ENCODE peak calls at places on chromosome 3, in ten cellular contexts. X is AG04450; H is lower lobe of right lung; Q is GM12864; D is GM10248; W is left ventricle myocardium inferior; M is sigmoid colon; P is osteocyte; N is right lobe of liver; T is CD4-positive, alpha-beta T cell. J is an unnamed sample.

GRCh38 chr3:194084284-194084683 is 51.7 kb upstream of the HES1 start:
- DNase-seq in N (peak), X (no peak), P (no peak), T (no peak), H (no peak), Q (no peak), W (no peak), M (no peak), D (peak), J (no peak)

GRCh38 chr3:71225285-71225684 is 358.2 kb downstream of the FOXP1 start:
- DNase-seq in H (no peak), N (no peak), D (no peak), M (no peak), W (no peak), X (no peak), Q (no peak), P (no peak), T (no peak), J (no peak)

GRCh38 chr3:17747890-17748247 is 5.4 kb upstream of the TBC1D5 start:
- DNase-seq in X (no peak), M (no peak), D (no peak), T (no peak), N (no peak), P (no peak), W (no peak), Q (no peak), H (no peak), J (no peak)

GRCh38 chr3:115685097-115685496 is 61.8 kb downstream of the GAP43 start:
- DNase-seq in T (no peak), X (no peak), H (no peak), M (no peak), W (no peak), P (no peak), D (peak), Q (no peak), N (no peak), J (no peak)

GRCh38 chr3:64763980-64764379 is 76.2 kb upstream of the ADAMTS9 start:
- DNase-seq in D (no peak), T (no peak), X (no peak), H (no peak), Q (no peak), W (no peak), N (no peak), M (no peak), P (no peak), J (no peak)

GRCh38 chr3:140922634-140923033 is 19.0 kb upstream of the SLC25A36 start:
- DNase-seq in P (no peak), X (no peak), H (no peak), W (no peak), M (no peak), N (no peak), T (no peak), Q (no peak), D (peak), J (no peak)

GRCh38 chr3:124601189-124601588 is 129.1 kb upstream of the UMPS start:
- DNase-seq in X (no peak), T (no peak), P (no peak), M (no peak), N (no peak), Q (no peak), H (no peak), D (no peak), W (no peak), J (no peak)

GRCh38 chr3:166362698-166363097 is 525.5 kb upstream of the BCHE start:
- DNase-seq in Q (no peak), H (no peak), M (no peak), W (no peak), T (no peak), X (no peak), D (no peak), N (no peak), P (no peak), J (no peak)

GRCh38 chr3:25169146-25169545 is 258.9 kb upstream of the RARB start:
- DNase-seq in T (no peak), P (no peak), H (no peak), M (no peak), X (no peak), D (no peak), W (no peak), Q (no peak), N (no peak), J (no peak)

GRCh38 chr3:125437631-125438435 is 62.7 kb upstream of the ZNF148 start:
- DNase-seq in W (peak), T (peak), X (no peak), M (peak), N (peak), Q (no peak), P (peak), H (peak), D (peak), J (peak)

GRCh38 chr3:72135636-72136035 is 350.7 kb upstream of the PROK2 start:
- DNase-seq in D (no peak), T (no peak), M (no peak), H (no peak), N (no peak), W (no peak), X (no peak), P (no peak), Q (no peak), J (no peak)

GRCh38 chr3:111712294-111713180 is 117.4 kb upstream of the ZBED2 start:
- DNase-seq in T (peak), Q (no peak), M (peak), W (no peak), H (no peak), N (no peak), P (no peak), D (no peak), X (no peak), J (no peak)

GRCh38 chr3:59052803-59053411 is 3.1 kb upstream of the CFAP20DC start:
- DNase-seq in P (no peak), M (no peak), N (peak), D (peak), W (no peak), H (no peak), T (no peak), Q (no peak), X (peak), J (no peak)

GRCh38 chr3:124964432-124964831 is 29.9 kb upstream of the MUC13 start:
- DNase-seq in H (no peak), N (no peak), P (no peak), T (no peak), Q (no peak), D (no peak), M (no peak), X (peak), W (no peak), J (no peak)

GRCh38 chr3:166190360-166190759 is 353.1 kb upstream of the BCHE start:
- DNase-seq in W (no peak), N (no peak), P (no peak), D (no peak), Q (no peak), M (no peak), T (no peak), H (no peak), X (peak), J (no peak)

GRCh38 chr3:142981901-142982773 is 18.7 kb upstream of the PAQR9 start:
- DNase-seq in X (no peak), M (no peak), Q (no peak), D (no peak), W (no peak), T (no peak), N (no peak), P (no peak), H (no peak), J (no peak)

GRCh38 chr3:141235661-141236171 is 4.1 kb downstream of the PXYLP1 start:
- DNase-seq in P (peak), X (no peak), M (no peak), Q (no peak), W (no peak), N (peak), T (no peak), D (no peak), H (no peak), J (no peak)

GRCh38 chr3:138051946-138052802 is 42.2 kb downstream of the CLDN18 start:
- DNase-seq in M (no peak), N (no peak), Q (no peak), W (peak), T (no peak), D (peak), X (peak), H (peak), P (no peak), J (no peak)

GRCh38 chr3:52054689-52055511 is 1.5 kb downstream of the DUSP7 start:
- DNase-seq in T (no peak), P (no peak), X (no peak), D (no peak), W (no peak), Q (no peak), M (no peak), H (no peak), N (no peak), J (no peak)

GRCh38 chr3:126128504-126129407 is 44.8 kb upstream of the SLC41A3 start:
- DNase-seq in P (peak), T (no peak), N (peak), H (peak), W (peak), Q (no peak), M (peak), D (no peak), X (no peak), J (no peak)

GRCh38 chr3:119149484-119149883 is 3.5 kb downstream of the TEX55 start:
- DNase-seq in X (peak), H (no peak), D (no peak), W (no peak), N (no peak), Q (no peak), T (no peak), P (no peak), M (no peak), J (no peak)

GRCh38 chr3:129758921-129759320 is 134.6 kb downstream of the TMCC1 start:
- DNase-seq in N (no peak), Q (no peak), W (no peak), P (no peak), X (no peak), T (no peak), H (no peak), D (no peak), M (no peak), J (no peak)

GRCh38 chr3:156014456-156014855 is 105.9 kb upstream of the KCNAB1 start:
- DNase-seq in D (no peak), M (no peak), H (no peak), P (no peak), N (no peak), Q (no peak), W (no peak), X (no peak), T (no peak), J (no peak)

GRCh38 chr3:157353657-157354056 is 83.0 kb upstream of the PTX3 start:
- DNase-seq in T (no peak), M (no peak), P (no peak), Q (no peak), D (no peak), N (no peak), H (no peak), W (no peak), X (no peak), J (no peak)

GRCh38 chr3:152400912-152401311 is 132.2 kb downstream of the MBNL1 start:
- DNase-seq in M (no peak), W (no peak), T (no peak), D (no peak), Q (no peak), H (no peak), N (no peak), P (no peak), X (peak), J (no peak)

GRCh38 chr3:189393598-189393997 is 221.8 kb downstream of the TPRG1 start:
- DNase-seq in D (no peak), Q (no peak), H (no peak), T (no peak), X (no peak), M (no peak), N (no peak), W (no peak), P (no peak), J (no peak)

GRCh38 chr3:7581831-7582230 is 720.9 kb downstream of the GRM7 start:
- DNase-seq in X (no peak), M (no peak), W (no peak), T (no peak), P (no peak), H (no peak), Q (no peak), D (no peak), N (no peak), J (no peak)

GRCh38 chr3:69719292-69719691 is 20.0 kb upstream of the MITF start:
- DNase-seq in P (no peak), X (no peak), T (no peak), Q (no peak), M (no peak), D (no peak), N (no peak), H (no peak), W (no peak), J (no peak)

DNA sequence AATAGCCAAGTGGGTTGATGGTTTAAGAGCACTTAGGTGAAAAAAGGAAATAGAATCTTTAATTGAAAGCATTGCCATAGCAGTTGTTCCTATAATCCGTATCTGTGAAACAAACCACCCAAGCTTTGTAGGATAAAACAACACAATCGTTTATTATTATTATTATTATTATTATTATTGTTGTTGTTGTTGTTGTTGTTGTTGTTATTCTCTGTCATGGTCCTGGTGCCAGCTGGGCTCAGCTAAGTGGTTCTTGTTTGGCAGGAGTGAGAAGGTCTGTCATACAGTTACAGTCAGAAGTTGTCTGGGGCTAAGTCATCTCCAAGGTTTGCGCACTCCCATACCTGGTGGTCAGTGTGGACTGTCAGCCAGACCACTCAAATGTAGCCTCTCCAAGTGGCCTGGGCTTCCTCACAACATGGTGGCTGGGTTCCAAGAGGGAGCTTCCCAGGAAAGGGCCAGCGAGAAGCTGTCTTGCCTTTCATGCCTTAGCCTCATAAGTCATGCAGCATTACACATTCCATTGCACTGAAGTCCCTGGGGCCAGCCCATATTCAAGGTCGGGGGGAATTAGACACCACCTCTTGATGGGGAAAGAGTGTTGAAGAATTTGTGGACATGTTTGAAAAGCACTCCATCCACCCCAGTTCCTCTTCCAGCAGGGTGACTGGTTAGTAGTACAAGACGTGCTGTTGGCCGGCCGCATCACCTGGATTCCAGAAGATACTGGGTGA is 54.3 kb upstream of the FGD5 start:
- DNase-seq in H (no peak), Q (no peak), T (no peak), X (no peak), D (no peak), N (no peak), P (peak), M (no peak), W (no peak), J (no peak)
- TF ChIP-seq CTCF in H (no peak), Q (no peak), T (no peak), X (no peak), D (no peak), N (no peak), P (no peak), M (no peak), W (no peak), J (no peak)

DNA sequence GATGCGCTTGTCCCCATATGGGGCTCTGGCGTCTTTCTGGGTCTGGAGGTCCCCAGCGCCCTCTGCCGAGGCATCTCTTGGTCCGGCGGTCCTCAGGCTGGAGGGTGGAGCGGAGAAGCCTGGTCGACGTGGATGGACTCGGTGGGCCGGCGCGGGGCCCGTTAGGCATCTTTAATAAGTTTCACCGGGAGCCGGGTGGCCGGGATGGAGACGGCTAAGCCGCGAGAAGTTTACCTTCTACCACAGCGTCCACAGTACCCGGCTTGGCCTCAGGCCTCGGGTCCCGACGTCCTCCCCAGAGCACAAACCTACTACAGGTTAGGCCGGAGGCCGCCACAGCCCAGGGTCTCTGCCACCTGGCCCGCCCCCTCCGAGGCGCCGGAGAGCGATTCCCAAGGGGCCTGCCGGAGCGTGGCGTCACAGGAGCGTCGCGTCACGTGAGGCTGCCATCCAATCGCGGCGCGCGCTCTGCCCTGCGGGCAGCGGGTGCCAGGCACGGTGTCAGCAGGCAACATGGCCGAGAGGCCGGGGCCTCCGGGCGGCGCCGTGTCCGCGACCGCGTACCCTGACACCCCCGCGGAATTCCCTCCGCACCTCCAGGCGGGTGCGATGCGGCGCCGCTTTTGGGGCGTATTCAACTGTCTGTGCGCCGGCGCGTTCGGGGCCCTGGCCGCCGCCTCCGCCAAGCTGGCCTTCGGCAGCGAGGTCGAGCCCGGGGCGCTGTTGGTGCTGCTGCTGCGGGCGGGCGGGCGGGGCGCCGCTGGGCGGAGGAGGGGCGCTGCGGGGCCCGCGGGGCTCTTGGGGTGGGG is at the start of gene TMEM42:
- DNase-seq in M (peak), T (peak), P (peak), N (peak), W (peak), D (peak), H (peak), Q (peak), X (peak), J (peak)
- TF ChIP-seq CTCF in M (no peak), T (no peak), P (peak), N (no peak), W (peak), D (peak), H (peak), Q (peak), X (peak), J (no peak)

GRCh38 chr3:133168025-133168401 is 129.8 kb downstream of the TMEM108 start:
- DNase-seq in W (no peak), M (no peak), T (no peak), X (no peak), H (no peak), D (no peak), N (no peak), Q (no peak), P (no peak), J (no peak)
- TF ChIP-seq CTCF in W (no peak), M (no peak), T (no peak), X (peak), H (no peak), D (no peak), N (no peak), Q (no peak), P (no peak), J (no peak)

GRCh38 chr3:57434041-57434440 is 110.1 kb downstream of the DNAH12 start:
- DNase-seq in N (no peak), Q (no peak), P (no peak), X (no peak), D (no peak), M (no peak), W (no peak), H (no peak), T (no peak), J (no peak)
- TF ChIP-seq CTCF in N (peak), Q (peak), P (peak), X (peak), D (no peak), M (no peak), W (peak), H (peak), T (peak), J (peak)

DNA sequence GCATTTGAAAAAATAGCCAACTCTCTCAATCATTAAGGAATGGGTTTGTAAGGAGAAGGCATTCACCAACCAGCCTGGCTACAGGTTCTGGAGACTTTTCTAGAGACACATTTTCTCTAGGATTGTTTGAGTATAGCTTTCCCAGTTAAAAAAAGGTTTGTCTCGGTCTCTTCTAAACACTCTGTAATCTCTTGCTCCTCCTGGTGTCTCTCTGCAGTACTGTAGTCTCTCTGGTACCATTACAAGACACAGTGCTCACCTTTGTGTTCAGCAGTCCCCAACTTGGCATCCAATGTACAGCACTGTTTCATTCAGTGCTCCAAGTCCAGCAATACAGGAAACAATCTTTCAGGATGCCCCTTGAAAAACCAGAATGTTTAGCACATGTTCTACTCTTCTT is 534.4 kb downstream of the ZNF385D start:
- DNase-seq in H (no peak), P (no peak), D (no peak), Q (no peak), N (no peak), W (no peak), X (no peak), M (no peak), T (no peak), J (no peak)
- TF ChIP-seq CTCF in H (peak), P (peak), D (no peak), Q (no peak), N (peak), W (peak), X (peak), M (no peak), T (no peak), J (no peak)

DNA sequence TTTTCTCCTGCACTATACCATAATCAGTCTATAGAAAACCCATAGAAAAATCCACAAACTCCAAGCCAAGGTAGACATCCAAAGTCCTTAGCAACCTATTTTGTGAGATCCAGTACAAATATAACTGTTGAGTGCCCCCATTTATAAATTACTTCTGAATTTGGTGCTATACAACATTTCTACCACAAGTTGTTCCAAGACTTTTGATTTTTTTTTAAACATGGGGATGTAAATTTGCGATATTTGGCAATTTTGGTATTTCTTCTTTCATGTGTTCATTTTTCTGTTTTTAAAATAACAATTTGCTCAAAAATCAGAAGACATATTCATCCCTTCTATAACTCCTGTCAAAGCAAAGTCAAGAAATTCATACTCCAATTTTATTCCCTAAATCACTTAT is 763.8 kb downstream of the ROBO1 start:
- DNase-seq in H (no peak), W (no peak), D (no peak), M (no peak), X (no peak), N (no peak), Q (no peak), P (no peak), T (no peak), J (no peak)
- TF ChIP-seq CTCF in H (no peak), W (no peak), D (no peak), M (no peak), X (peak), N (no peak), Q (no peak), P (no peak), T (no peak), J (peak)

DNA sequence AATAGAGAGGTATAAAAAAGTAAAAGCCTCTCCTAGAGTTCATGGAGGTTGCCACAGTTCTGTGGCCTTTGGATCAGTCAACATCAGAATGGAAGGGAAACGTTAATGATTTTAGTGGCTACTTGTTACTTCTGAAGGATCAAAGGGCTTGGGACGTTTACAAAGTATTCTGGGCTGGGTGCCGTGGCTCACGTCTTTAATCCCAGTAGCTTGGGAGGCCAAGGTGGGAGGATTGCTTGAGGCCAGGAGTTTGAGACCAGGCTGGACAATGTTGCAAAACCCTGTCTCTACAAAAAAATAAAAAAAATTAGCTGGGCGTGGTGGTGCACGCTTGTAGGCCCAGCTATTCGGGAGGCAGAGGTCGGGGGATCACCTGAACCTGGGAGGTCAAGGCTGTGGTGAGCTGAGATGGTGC is 44.6 kb downstream of the FNDC3B start:
- DNase-seq in M (no peak), T (no peak), N (peak), W (no peak), X (no peak), Q (no peak), H (no peak), P (no peak), D (no peak), J (no peak)
- TF ChIP-seq CTCF in M (no peak), T (no peak), N (no peak), W (no peak), X (no peak), Q (no peak), H (no peak), P (no peak), D (no peak), J (no peak)

GRCh38 chr3:49124991-49125670 is 4.5 kb upstream of the USP19 start:
- DNase-seq in H (no peak), N (no peak), W (no peak), M (no peak), D (no peak), X (no peak), P (no peak), Q (no peak), T (no peak), J (no peak)
- TF ChIP-seq CTCF in H (no peak), N (no peak), W (no peak), M (no peak), D (peak), X (peak), P (no peak), Q (peak), T (no peak), J (no peak)